ENCODE peak calls at places on chromosomes 16 and 17, in four cellular contexts. One of them, this sample, is unnamed.

GRCh38 chr16:89985219-89985618 is 34.0 kb downstream of the DBNDD1 start:
- DNase-seq in cardiac muscle cell: no peak
- DNase-seq in bronchial epithelial cell: no peak
- DNase-seq in mucosa of descending colon: no peak
- DNase-seq in this sample: no peak

GRCh38 chr17:34556384-34556783 is 23.0 kb upstream of the TMEM132E start:
- DNase-seq in mucosa of descending colon: no peak
- DNase-seq in bronchial epithelial cell: peak; percentile 16
- DNase-seq in cardiac muscle cell: peak; percentile 38
- DNase-seq in this sample: peak; percentile 1

GRCh38 chr16:23452572-23453337 is at the start of gene COG7:
- DNase-seq in mucosa of descending colon: peak; percentile 89
- DNase-seq in bronchial epithelial cell: peak; percentile 74
- DNase-seq in cardiac muscle cell: peak; percentile 92
- DNase-seq in this sample: peak; percentile 70

GRCh38 chr17:31486351-31487062 is 95.0 kb downstream of the RAB11FIP4 start:
- DNase-seq in mucosa of descending colon: peak; percentile 69
- DNase-seq in cardiac muscle cell: no peak
- DNase-seq in bronchial epithelial cell: no peak
- DNase-seq in this sample: no peak

GRCh38 chr16:24491721-24492120 is 47.6 kb upstream of the RBBP6 start:
- DNase-seq in cardiac muscle cell: no peak
- DNase-seq in mucosa of descending colon: no peak
- DNase-seq in bronchial epithelial cell: no peak
- DNase-seq in this sample: no peak

GRCh38 chr16:86450691-86451090 is 59.6 kb upstream of the FOXF1 start:
- DNase-seq in bronchial epithelial cell: no peak
- DNase-seq in mucosa of descending colon: no peak
- DNase-seq in cardiac muscle cell: no peak
- DNase-seq in this sample: no peak

GRCh38 chr17:44384823-44385286 is 4.6 kb downstream of the ITGA2B start:
- DNase-seq in mucosa of descending colon: no peak
- DNase-seq in cardiac muscle cell: peak; percentile 25
- DNase-seq in bronchial epithelial cell: no peak
- DNase-seq in this sample: no peak

GRCh38 chr17:3603119-3603869 is 5.9 kb downstream of the TRPV1 start:
- DNase-seq in mucosa of descending colon: no peak
- DNase-seq in cardiac muscle cell: peak; percentile 51
- DNase-seq in bronchial epithelial cell: peak; percentile 98
- DNase-seq in this sample: no peak

GRCh38 chr17:75830168-75831031 is 13.8 kb downstream of the UNC13D start:
- DNase-seq in mucosa of descending colon: peak; percentile 75
- DNase-seq in bronchial epithelial cell: no peak
- DNase-seq in cardiac muscle cell: no peak
- DNase-seq in this sample: no peak

GRCh38 chr16:49350265-49351103 is 23.1 kb upstream of the C16orf78 start:
- DNase-seq in mucosa of descending colon: peak; percentile 54
- DNase-seq in cardiac muscle cell: peak; percentile 56
- DNase-seq in bronchial epithelial cell: peak; percentile 23
- DNase-seq in this sample: no peak
- TF ChIP-seq CTCF in mucosa of descending colon: peak; percentile 38
- TF ChIP-seq CTCF in cardiac muscle cell: peak; percentile 86
- TF ChIP-seq CTCF in bronchial epithelial cell: peak; percentile 83
- TF ChIP-seq CTCF in this sample: peak; percentile 84

GRCh38 chr16:51149251-51149661 is 1.8 kb downstream of the SALL1 start:
- DNase-seq in cardiac muscle cell: peak; percentile 29
- DNase-seq in mucosa of descending colon: no peak
- DNase-seq in bronchial epithelial cell: no peak
- DNase-seq in this sample: no peak

GRCh38 chr16:51148674-51149228 is 2.3 kb downstream of the SALL1 start:
- DNase-seq in mucosa of descending colon: no peak
- DNase-seq in bronchial epithelial cell: no peak
- DNase-seq in cardiac muscle cell: peak; percentile 41
- DNase-seq in this sample: no peak

GRCh38 chr16:51147776-51148673 is 3.0 kb downstream of the SALL1 start:
- DNase-seq in mucosa of descending colon: no peak
- DNase-seq in bronchial epithelial cell: no peak
- DNase-seq in cardiac muscle cell: no peak
- DNase-seq in this sample: no peak

GRCh38 chr16:51144203-51144602 is 6.9 kb downstream of the SALL1 start:
- DNase-seq in bronchial epithelial cell: no peak
- DNase-seq in mucosa of descending colon: no peak
- DNase-seq in cardiac muscle cell: no peak
- DNase-seq in this sample: no peak

DNA sequence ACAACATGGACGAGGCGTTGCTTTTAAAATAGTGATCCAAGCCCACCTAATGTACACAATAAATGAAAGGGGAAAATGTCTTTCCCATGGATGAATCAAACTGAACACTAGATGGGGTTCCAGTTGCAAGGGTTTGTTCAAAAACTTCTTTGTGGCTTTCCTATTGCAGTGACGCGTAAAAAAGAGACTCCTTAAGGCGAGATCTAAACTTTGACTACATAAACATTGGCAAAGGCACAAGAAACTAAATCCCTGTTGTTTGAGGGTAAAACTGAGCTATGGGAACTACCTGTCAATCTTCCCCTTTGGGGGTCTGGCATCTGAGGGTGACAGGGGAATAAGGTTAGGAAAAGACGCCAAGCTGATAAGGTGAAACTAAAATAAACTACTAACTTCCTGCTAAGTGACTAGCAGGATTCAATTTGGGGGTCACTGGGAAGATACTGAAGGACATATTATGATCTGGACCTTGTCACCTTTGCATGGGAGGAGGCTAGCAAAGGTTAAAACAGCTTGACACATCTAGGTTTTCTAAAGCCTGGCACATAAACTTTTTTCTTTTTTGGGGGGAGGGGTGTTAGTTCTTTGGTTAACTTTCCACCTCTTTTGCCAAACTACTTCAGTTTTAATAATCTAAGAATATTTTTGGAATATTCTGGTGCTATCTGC is 4.7 kb downstream of the SALL1 start:
- DNase-seq in mucosa of descending colon: no peak
- DNase-seq in bronchial epithelial cell: peak; percentile 2
- DNase-seq in cardiac muscle cell: peak; percentile 63
- DNase-seq in this sample: peak; percentile 42
- H3K4me3 ChIP-seq in mucosa of descending colon: no peak overlapping the region
- H3K4me3 ChIP-seq in bronchial epithelial cell: no peak overlapping the region
- H3K4me3 ChIP-seq in cardiac muscle cell: peak overlapping the region; percentile 3
- H3K4me3 ChIP-seq in this sample: no peak overlapping the region

DNA sequence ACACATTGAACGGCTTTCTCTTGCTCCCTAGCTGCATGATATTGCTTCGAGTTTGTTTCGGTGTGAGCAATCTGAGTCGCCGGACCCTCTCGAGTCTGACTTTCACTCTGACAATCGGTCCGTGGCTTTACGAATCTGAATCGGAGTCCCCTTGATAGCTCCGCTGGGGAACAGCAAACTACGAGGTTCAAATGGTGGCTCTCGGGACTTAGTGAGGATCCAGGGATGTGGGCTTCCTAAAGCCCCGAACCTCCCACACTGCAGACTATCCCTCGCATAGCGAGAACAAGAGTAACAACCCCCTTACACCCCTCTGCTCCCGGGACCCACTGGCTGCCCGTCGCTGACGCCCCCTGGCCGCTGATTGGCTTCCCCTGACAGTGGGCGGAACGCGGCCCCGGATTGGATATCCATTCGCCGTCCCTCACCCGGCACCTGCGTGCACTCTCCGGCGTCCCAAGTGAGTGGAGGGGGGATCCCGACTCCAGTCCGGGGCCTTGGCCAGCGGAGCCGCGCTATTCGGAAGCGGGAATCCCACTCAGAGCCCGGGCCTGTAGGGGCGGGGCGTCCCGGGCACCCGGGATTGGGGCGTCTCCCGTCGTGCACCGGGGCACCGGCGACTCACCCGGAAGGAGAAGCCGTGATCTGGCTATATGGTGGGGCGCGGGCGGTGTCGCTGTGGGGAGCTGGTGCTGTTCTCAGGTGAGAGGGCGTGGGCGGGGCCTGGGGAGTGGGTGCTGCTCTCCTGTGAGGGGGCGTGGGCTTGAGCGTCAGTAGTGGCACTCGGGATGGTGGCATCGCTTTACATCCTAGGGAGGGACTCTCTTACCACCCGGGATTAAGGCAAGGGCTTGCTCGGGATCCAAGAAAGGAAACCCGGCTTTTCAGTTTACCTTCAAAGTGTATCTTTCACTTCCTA is at the start of gene SNX11:
- DNase-seq in cardiac muscle cell: peak; percentile 85
- DNase-seq in bronchial epithelial cell: peak; percentile 71
- DNase-seq in mucosa of descending colon: peak; percentile 97
- DNase-seq in this sample: peak; percentile 64
- TF ChIP-seq CTCF in cardiac muscle cell: no peak
- TF ChIP-seq CTCF in bronchial epithelial cell: peak; percentile 10
- TF ChIP-seq CTCF in mucosa of descending colon: no peak
- TF ChIP-seq CTCF in this sample: peak; percentile 2

DNA sequence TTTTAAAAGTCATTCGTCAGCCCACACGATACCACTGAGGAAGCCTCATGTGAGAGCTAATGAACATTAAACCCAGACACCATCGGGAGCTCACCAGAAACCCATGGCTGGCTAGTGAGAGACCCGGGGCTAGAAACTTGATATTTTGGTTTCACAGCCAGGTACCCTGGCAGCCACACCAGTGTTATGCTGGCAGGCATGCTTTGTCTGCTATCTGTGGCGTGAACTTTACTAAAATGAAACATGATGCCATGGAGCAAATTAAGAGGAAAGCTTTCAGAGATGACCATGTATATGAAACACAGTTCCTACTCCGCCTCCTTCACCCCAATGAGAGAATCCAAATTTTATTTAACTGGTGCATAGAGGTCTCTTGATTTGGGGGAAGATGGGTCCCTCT is 291.2 kb downstream of the IRX3 start:
- DNase-seq in bronchial epithelial cell: no peak
- DNase-seq in cardiac muscle cell: no peak
- DNase-seq in mucosa of descending colon: no peak
- DNase-seq in this sample: no peak
- H3K4me3 ChIP-seq in bronchial epithelial cell: no peak overlapping the region
- H3K4me3 ChIP-seq in cardiac muscle cell: no peak overlapping the region
- H3K4me3 ChIP-seq in mucosa of descending colon: no peak overlapping the region
- H3K4me3 ChIP-seq in this sample: no peak overlapping the region

GRCh38 chr16:75644240-75645012 is 3.0 kb downstream of the KARS1 start:
- DNase-seq in cardiac muscle cell: no peak
- DNase-seq in bronchial epithelial cell: peak; percentile 39
- DNase-seq in mucosa of descending colon: no peak
- DNase-seq in this sample: no peak
- TF ChIP-seq CTCF in cardiac muscle cell: no peak
- TF ChIP-seq CTCF in bronchial epithelial cell: peak; percentile 17
- TF ChIP-seq CTCF in mucosa of descending colon: no peak
- TF ChIP-seq CTCF in this sample: no peak

GRCh38 chr16:2702438-2702825 is 17.6 kb downstream of the PRSS27 start:
- DNase-seq in cardiac muscle cell: no peak
- DNase-seq in mucosa of descending colon: no peak
- DNase-seq in bronchial epithelial cell: no peak
- DNase-seq in this sample: no peak
- H3K4me3 ChIP-seq in cardiac muscle cell: no peak overlapping the region
- H3K4me3 ChIP-seq in mucosa of descending colon: no peak overlapping the region
- H3K4me3 ChIP-seq in bronchial epithelial cell: no peak overlapping the region
- H3K4me3 ChIP-seq in this sample: no peak overlapping the region